ENCODE peak calls at places on chromosomes 6 and 20, in five cellular contexts. G is Kasumi-1, N is stromal cell of bone marrow, O is EH, M is activated T-cell treated with anti-CD3 and anti-CD28 coated beads for 1 hour. C is an unnamed sample.

GRCh38 chr6:102848796-102849195 is 1455.3 kb downstream of the GRIK2 start:
- DNase-seq in G (no peak), N (no peak), O (no peak), M (no peak), C (no peak)

GRCh38 chr6:157605484-157605883 is 217.6 kb upstream of the SNX9 start:
- DNase-seq in G (no peak), N (no peak), O (no peak), M (no peak), C (no peak)

GRCh38 chr6:35181933-35182612 is 31.7 kb upstream of the SCUBE3 start:
- DNase-seq in G (no peak), N (peak), O (peak), M (no peak), C (peak)

GRCh38 chr6:54847799-54848597 is 1.4 kb downstream of the FAM83B start:
- DNase-seq in G (no peak), N (peak), O (peak), M (no peak), C (no peak)

GRCh38 chr6:124056884-124057283 is 253.2 kb downstream of the NKAIN2 start:
- DNase-seq in G (no peak), N (no peak), O (no peak), M (no peak), C (no peak)

GRCh38 chr20:62938105-62938888 is at the start of gene GID8:
- DNase-seq in G (no peak), N (no peak), O (peak), M (no peak), C (no peak)

GRCh38 chr6:125944434-125944816 is 12.1 kb upstream of the HINT3 start:
- DNase-seq in G (peak), N (peak), O (peak), M (no peak), C (peak)

GRCh38 chr6:142152731-142153130 is 5.7 kb downstream of the VTA1 start:
- DNase-seq in G (no peak), N (peak), O (peak), M (no peak), C (no peak)

GRCh38 chr6:104705095-104705707 is 154.5 kb downstream of the HACE1 start:
- DNase-seq in G (peak), N (peak), O (peak), M (no peak), C (no peak)

GRCh38 chr6:138188278-138188923 is 26.7 kb downstream of the ARFGEF3 start:
- DNase-seq in G (no peak), N (no peak), O (no peak), M (no peak), C (no peak)

C was measured in left lung.